ENCODE peak calls at places on chromosomes 3 and 15, in nine cellular contexts. One of them, this sample, is unnamed.

GRCh38 chr3:99473321-99473751 is 165.1 kb upstream of the COL8A1 start:
- DNase-seq in CD8-positive, alpha-beta T cell: no peak
- DNase-seq in endothelial cell of umbilical vein: no peak
- DNase-seq in fibroblast of lung: peak; percentile 86
- DNase-seq in mucosa of descending colon: no peak
- DNase-seq in IMR-90: peak; percentile 43
- DNase-seq in transverse colon: no peak
- DNase-seq in HepG2: no peak
- DNase-seq in RWPE2: no peak
- DNase-seq in this sample: no peak

GRCh38 chr3:187012609-187013051 is 82.3 kb downstream of the ST6GAL1 start:
- DNase-seq in IMR-90: peak; percentile 64
- DNase-seq in CD8-positive, alpha-beta T cell: peak; percentile 49
- DNase-seq in endothelial cell of umbilical vein: peak; percentile 95
- DNase-seq in fibroblast of lung: peak; percentile 9
- DNase-seq in HepG2: no peak
- DNase-seq in mucosa of descending colon: peak; percentile 34
- DNase-seq in transverse colon: peak; percentile 49
- DNase-seq in RWPE2: no peak
- DNase-seq in this sample: no peak

GRCh38 chr15:36696191-36696590 is 116.8 kb downstream of the CDIN1 start:
- DNase-seq in IMR-90: peak; percentile 4
- DNase-seq in CD8-positive, alpha-beta T cell: no peak
- DNase-seq in RWPE2: no peak
- DNase-seq in HepG2: no peak
- DNase-seq in endothelial cell of umbilical vein: peak; percentile 4
- DNase-seq in mucosa of descending colon: no peak
- DNase-seq in fibroblast of lung: no peak
- DNase-seq in transverse colon: no peak
- DNase-seq in this sample: peak; percentile 39

GRCh38 chr3:174363256-174363655 is 495.9 kb upstream of the NAALADL2 start:
- DNase-seq in mucosa of descending colon: no peak
- DNase-seq in transverse colon: no peak
- DNase-seq in RWPE2: no peak
- DNase-seq in IMR-90: no peak
- DNase-seq in fibroblast of lung: peak; percentile 86
- DNase-seq in HepG2: no peak
- DNase-seq in CD8-positive, alpha-beta T cell: no peak
- DNase-seq in endothelial cell of umbilical vein: no peak
- DNase-seq in this sample: peak; percentile 36

GRCh38 chr15:74768771-74769342 is 13.0 kb upstream of the CSK start:
- DNase-seq in fibroblast of lung: peak; percentile 29
- DNase-seq in HepG2: peak; percentile 55
- DNase-seq in transverse colon: peak; percentile 66
- DNase-seq in endothelial cell of umbilical vein: peak; percentile 58
- DNase-seq in CD8-positive, alpha-beta T cell: peak; percentile 69
- DNase-seq in RWPE2: no peak
- DNase-seq in mucosa of descending colon: peak; percentile 72
- DNase-seq in IMR-90: peak; percentile 41
- DNase-seq in this sample: no peak

GRCh38 chr3:30421261-30421660 is 185.1 kb upstream of the TGFBR2 start:
- DNase-seq in endothelial cell of umbilical vein: no peak
- DNase-seq in HepG2: no peak
- DNase-seq in transverse colon: no peak
- DNase-seq in CD8-positive, alpha-beta T cell: no peak
- DNase-seq in mucosa of descending colon: no peak
- DNase-seq in RWPE2: no peak
- DNase-seq in fibroblast of lung: peak; percentile 52
- DNase-seq in IMR-90: peak; percentile 84
- DNase-seq in this sample: no peak

GRCh38 chr15:22880981-22881738 is 42.7 kb downstream of the NIPA2 start:
- DNase-seq in fibroblast of lung: no peak
- DNase-seq in transverse colon: no peak
- DNase-seq in endothelial cell of umbilical vein: no peak
- DNase-seq in CD8-positive, alpha-beta T cell: no peak
- DNase-seq in mucosa of descending colon: peak; percentile 31
- DNase-seq in IMR-90: no peak
- DNase-seq in HepG2: no peak
- DNase-seq in RWPE2: no peak
- DNase-seq in this sample: no peak

GRCh38 chr15:90650117-90650955 is 66.8 kb upstream of the BLM start:
- DNase-seq in IMR-90: peak; percentile 69
- DNase-seq in mucosa of descending colon: no peak
- DNase-seq in fibroblast of lung: peak; percentile 52
- DNase-seq in RWPE2: no peak
- DNase-seq in CD8-positive, alpha-beta T cell: no peak
- DNase-seq in endothelial cell of umbilical vein: peak; percentile 90
- DNase-seq in transverse colon: no peak
- DNase-seq in HepG2: no peak
- DNase-seq in this sample: no peak

GRCh38 chr15:68333775-68334470 is 56.4 kb downstream of the FEM1B start:
- DNase-seq in fibroblast of lung: peak; percentile 67
- DNase-seq in mucosa of descending colon: peak; percentile 30
- DNase-seq in transverse colon: peak; percentile 23
- DNase-seq in CD8-positive, alpha-beta T cell: no peak
- DNase-seq in HepG2: no peak
- DNase-seq in endothelial cell of umbilical vein: no peak
- DNase-seq in IMR-90: peak; percentile 44
- DNase-seq in RWPE2: no peak
- DNase-seq in this sample: no peak

GRCh38 chr3:100158877-100159563 is 44.7 kb upstream of the FILIP1L start:
- DNase-seq in mucosa of descending colon: no peak
- DNase-seq in transverse colon: no peak
- DNase-seq in endothelial cell of umbilical vein: peak; percentile 54
- DNase-seq in fibroblast of lung: no peak
- DNase-seq in RWPE2: no peak
- DNase-seq in HepG2: no peak
- DNase-seq in CD8-positive, alpha-beta T cell: no peak
- DNase-seq in IMR-90: no peak
- DNase-seq in this sample: no peak

GRCh38 chr3:147359177-147360062 is 46.9 kb downstream of the ZIC4 start:
- DNase-seq in transverse colon: no peak
- DNase-seq in mucosa of descending colon: no peak
- DNase-seq in RWPE2: no peak
- DNase-seq in IMR-90: no peak
- DNase-seq in endothelial cell of umbilical vein: no peak
- DNase-seq in fibroblast of lung: no peak
- DNase-seq in CD8-positive, alpha-beta T cell: no peak
- DNase-seq in HepG2: no peak
- DNase-seq in this sample: no peak

GRCh38 chr15:62104406-62104805 is 37.6 kb downstream of the C2CD4A start:
- DNase-seq in transverse colon: no peak
- DNase-seq in endothelial cell of umbilical vein: no peak
- DNase-seq in mucosa of descending colon: no peak
- DNase-seq in RWPE2: no peak
- DNase-seq in CD8-positive, alpha-beta T cell: no peak
- DNase-seq in HepG2: no peak
- DNase-seq in IMR-90: no peak
- DNase-seq in fibroblast of lung: no peak
- DNase-seq in this sample: no peak

GRCh38 chr3:41683666-41684350 is 278.1 kb downstream of the ULK4 start:
- DNase-seq in IMR-90: peak; percentile 54
- DNase-seq in endothelial cell of umbilical vein: no peak
- DNase-seq in CD8-positive, alpha-beta T cell: no peak
- DNase-seq in transverse colon: peak; percentile 61
- DNase-seq in fibroblast of lung: peak; percentile 86
- DNase-seq in RWPE2: no peak
- DNase-seq in HepG2: peak; percentile 72
- DNase-seq in mucosa of descending colon: peak; percentile 72
- DNase-seq in this sample: peak; percentile 79

GRCh38 chr15:100372695-100373036 is 30.9 kb upstream of the ADAMTS17 start:
- DNase-seq in mucosa of descending colon: no peak
- DNase-seq in fibroblast of lung: no peak
- DNase-seq in IMR-90: no peak
- DNase-seq in transverse colon: no peak
- DNase-seq in RWPE2: no peak
- DNase-seq in CD8-positive, alpha-beta T cell: no peak
- DNase-seq in endothelial cell of umbilical vein: no peak
- DNase-seq in HepG2: no peak
- DNase-seq in this sample: no peak

GRCh38 chr15:58988011-58988785 is 735 bp downstream of the RNF111 start:
- DNase-seq in transverse colon: peak; percentile 76
- DNase-seq in RWPE2: peak; percentile 78
- DNase-seq in CD8-positive, alpha-beta T cell: peak; percentile 57
- DNase-seq in mucosa of descending colon: peak; percentile 80
- DNase-seq in fibroblast of lung: peak; percentile 48
- DNase-seq in endothelial cell of umbilical vein: peak; percentile 62
- DNase-seq in IMR-90: peak; percentile 28
- DNase-seq in HepG2: peak; percentile 62
- DNase-seq in this sample: peak; percentile 6

GRCh38 chr3:110815008-110815583 is 256.5 kb upstream of the NECTIN3 start:
- DNase-seq in fibroblast of lung: peak; percentile 94
- DNase-seq in mucosa of descending colon: no peak
- DNase-seq in transverse colon: no peak
- DNase-seq in RWPE2: no peak
- DNase-seq in IMR-90: peak; percentile 92
- DNase-seq in CD8-positive, alpha-beta T cell: no peak
- DNase-seq in endothelial cell of umbilical vein: peak; percentile 74
- DNase-seq in HepG2: no peak
- DNase-seq in this sample: no peak

GRCh38 chr15:52529289-52529929 is 729 bp upstream of the MYO5A start:
- DNase-seq in mucosa of descending colon: peak; percentile 17
- DNase-seq in HepG2: no peak
- DNase-seq in transverse colon: peak; percentile 20
- DNase-seq in fibroblast of lung: no peak
- DNase-seq in CD8-positive, alpha-beta T cell: peak; percentile 30
- DNase-seq in RWPE2: no peak
- DNase-seq in IMR-90: no peak
- DNase-seq in endothelial cell of umbilical vein: no peak
- DNase-seq in this sample: no peak

GRCh38 chr3:37902674-37903073 is 41.0 kb downstream of the CTDSPL start:
- DNase-seq in fibroblast of lung: no peak
- DNase-seq in HepG2: no peak
- DNase-seq in IMR-90: no peak
- DNase-seq in mucosa of descending colon: no peak
- DNase-seq in transverse colon: no peak
- DNase-seq in RWPE2: no peak
- DNase-seq in endothelial cell of umbilical vein: no peak
- DNase-seq in CD8-positive, alpha-beta T cell: no peak
- DNase-seq in this sample: no peak
- TF ChIP-seq CTCF in fibroblast of lung: no peak
- TF ChIP-seq CTCF in HepG2: peak; percentile 25
- TF ChIP-seq CTCF in IMR-90: no peak
- TF ChIP-seq CTCF in mucosa of descending colon: no peak
- TF ChIP-seq CTCF in transverse colon: no peak
- TF ChIP-seq CTCF in RWPE2: no peak
- TF ChIP-seq CTCF in endothelial cell of umbilical vein: no peak
- TF ChIP-seq CTCF in CD8-positive, alpha-beta T cell: no peak
- TF ChIP-seq CTCF in this sample: no peak

GRCh38 chr3:114449271-114450007 is 155.6 kb downstream of the TIGIT start:
- DNase-seq in fibroblast of lung: no peak
- DNase-seq in HepG2: no peak
- DNase-seq in mucosa of descending colon: no peak
- DNase-seq in transverse colon: no peak
- DNase-seq in RWPE2: no peak
- DNase-seq in CD8-positive, alpha-beta T cell: no peak
- DNase-seq in IMR-90: no peak
- DNase-seq in endothelial cell of umbilical vein: no peak
- DNase-seq in this sample: no peak

GRCh38 chr3:114451561-114452018 is 157.8 kb downstream of the TIGIT start:
- DNase-seq in mucosa of descending colon: peak; percentile 32
- DNase-seq in HepG2: peak; percentile 3
- DNase-seq in CD8-positive, alpha-beta T cell: no peak
- DNase-seq in RWPE2: no peak
- DNase-seq in transverse colon: peak; percentile 11
- DNase-seq in endothelial cell of umbilical vein: peak; percentile 66
- DNase-seq in IMR-90: peak; percentile 74
- DNase-seq in fibroblast of lung: peak; percentile 52
- DNase-seq in this sample: no peak

GRCh38 chr3:114451051-114451451 is 157.2 kb downstream of the TIGIT start:
- DNase-seq in RWPE2: no peak
- DNase-seq in IMR-90: no peak
- DNase-seq in endothelial cell of umbilical vein: no peak
- DNase-seq in HepG2: no peak
- DNase-seq in transverse colon: no peak
- DNase-seq in mucosa of descending colon: no peak
- DNase-seq in fibroblast of lung: peak; percentile 34
- DNase-seq in CD8-positive, alpha-beta T cell: no peak
- DNase-seq in this sample: no peak

GRCh38 chr3:114447950-114448479 is 154.2 kb downstream of the TIGIT start:
- DNase-seq in RWPE2: no peak
- DNase-seq in transverse colon: no peak
- DNase-seq in mucosa of descending colon: no peak
- DNase-seq in HepG2: no peak
- DNase-seq in IMR-90: no peak
- DNase-seq in endothelial cell of umbilical vein: no peak
- DNase-seq in CD8-positive, alpha-beta T cell: no peak
- DNase-seq in fibroblast of lung: no peak
- DNase-seq in this sample: no peak

DNA sequence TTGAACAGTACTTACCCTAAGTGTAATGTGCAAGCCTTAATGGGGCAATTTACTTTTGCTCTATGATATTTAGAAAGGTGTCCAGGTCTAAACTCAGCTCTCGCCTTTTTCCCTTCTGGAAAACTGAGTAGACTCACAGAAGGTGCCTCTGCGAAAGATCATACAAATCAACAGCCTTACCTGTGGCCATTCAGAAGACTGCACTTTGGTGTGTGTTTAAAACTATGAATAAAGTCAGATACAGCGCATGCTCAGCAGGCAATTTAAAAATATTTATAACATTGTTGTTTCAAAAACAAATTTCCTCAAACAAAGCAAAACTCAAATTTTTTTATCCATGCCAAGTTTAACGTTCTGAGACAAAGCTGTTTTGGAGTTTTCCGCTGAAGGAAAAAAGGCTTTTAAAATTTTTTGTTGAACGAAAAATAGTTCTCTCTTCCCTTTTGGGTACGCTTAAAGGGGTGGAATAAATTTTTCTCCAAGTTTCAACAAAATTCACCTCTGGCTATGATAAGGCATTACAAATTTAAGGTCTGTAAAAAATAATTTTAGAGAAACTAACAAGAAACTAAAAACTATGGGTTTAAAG is 156.3 kb downstream of the TIGIT start:
- DNase-seq in HepG2: no peak
- DNase-seq in transverse colon: no peak
- DNase-seq in RWPE2: no peak
- DNase-seq in CD8-positive, alpha-beta T cell: no peak
- DNase-seq in IMR-90: no peak
- DNase-seq in endothelial cell of umbilical vein: no peak
- DNase-seq in fibroblast of lung: no peak
- DNase-seq in mucosa of descending colon: no peak
- DNase-seq in this sample: no peak
- H3K4me3 ChIP-seq in HepG2: no peak overlapping the region
- H3K4me3 ChIP-seq in transverse colon: no peak overlapping the region
- H3K4me3 ChIP-seq in RWPE2: peak overlapping the region; percentile 0
- H3K4me3 ChIP-seq in CD8-positive, alpha-beta T cell: no peak overlapping the region
- H3K4me3 ChIP-seq in IMR-90: no peak overlapping the region
- H3K4me3 ChIP-seq in endothelial cell of umbilical vein: no peak overlapping the region
- H3K4me3 ChIP-seq in fibroblast of lung: peak overlapping the region; percentile 6
- H3K4me3 ChIP-seq in mucosa of descending colon: no peak overlapping the region
- H3K4me3 ChIP-seq in this sample: no peak overlapping the region

GRCh38 chr3:195094211-195094921 is 176.6 kb downstream of the XXYLT1 start:
- DNase-seq in fibroblast of lung: no peak
- DNase-seq in RWPE2: no peak
- DNase-seq in IMR-90: no peak
- DNase-seq in transverse colon: peak; percentile 53
- DNase-seq in endothelial cell of umbilical vein: no peak
- DNase-seq in CD8-positive, alpha-beta T cell: no peak
- DNase-seq in mucosa of descending colon: no peak
- DNase-seq in HepG2: no peak
- DNase-seq in this sample: no peak
- TF ChIP-seq CTCF in fibroblast of lung: no peak
- TF ChIP-seq CTCF in RWPE2: no peak
- TF ChIP-seq CTCF in IMR-90: no peak
- TF ChIP-seq CTCF in transverse colon: no peak
- TF ChIP-seq CTCF in endothelial cell of umbilical vein: no peak
- TF ChIP-seq CTCF in CD8-positive, alpha-beta T cell: no peak
- TF ChIP-seq CTCF in mucosa of descending colon: no peak
- TF ChIP-seq CTCF in HepG2: no peak
- TF ChIP-seq CTCF in this sample: no peak

GRCh38 chr3:69763458-69763857 is 24.2 kb downstream of the MITF start:
- DNase-seq in IMR-90: no peak
- DNase-seq in endothelial cell of umbilical vein: no peak
- DNase-seq in HepG2: no peak
- DNase-seq in transverse colon: no peak
- DNase-seq in mucosa of descending colon: no peak
- DNase-seq in RWPE2: no peak
- DNase-seq in CD8-positive, alpha-beta T cell: no peak
- DNase-seq in fibroblast of lung: no peak
- DNase-seq in this sample: no peak
- H3K4me3 ChIP-seq in IMR-90: no peak overlapping the region
- H3K4me3 ChIP-seq in endothelial cell of umbilical vein: no peak overlapping the region
- H3K4me3 ChIP-seq in HepG2: no peak overlapping the region
- H3K4me3 ChIP-seq in transverse colon: no peak overlapping the region
- H3K4me3 ChIP-seq in mucosa of descending colon: no peak overlapping the region
- H3K4me3 ChIP-seq in RWPE2: no peak overlapping the region
- H3K4me3 ChIP-seq in CD8-positive, alpha-beta T cell: no peak overlapping the region
- H3K4me3 ChIP-seq in fibroblast of lung: no peak overlapping the region
- H3K4me3 ChIP-seq in this sample: no peak overlapping the region